ENCODE peak calls at places on chromosomes 13 and 19, in six cellular contexts. S is H9, M is keratinocyte, Q is body of pancreas, G is tibial artery, H is uterus. P is an unnamed sample. For H3K9me3, the result is how much of the 10 kb centered on the place peaks cover.

GRCh38 chr13:29847501-29847983 is 2.9 kb downstream of the UBL3 start:
- DNase-seq in S (no peak), M (no peak), Q (peak), G (no peak), H (no peak), P (no peak)

GRCh38 chr19:2634960-2635359 is 67.5 kb downstream of the GNG7 start:
- DNase-seq in S (no peak), M (no peak), Q (no peak), G (no peak), H (no peak), P (peak)

GRCh38 chr13:37074703-37075102 is 15.2 kb upstream of the SUPT20H start:
- DNase-seq in S (no peak), M (no peak), Q (no peak), G (no peak), H (no peak), P (no peak)

GRCh38 chr19:28971011-28971410 is 241.9 kb downstream of the UQCRFS1 start:
- DNase-seq in S (no peak), M (no peak), Q (no peak), G (no peak), H (no peak), P (no peak)

GRCh38 chr19:44903602-44904425 is 1.8 kb upstream of the APOE start:
- DNase-seq in S (peak), M (no peak), Q (peak), G (peak), H (peak), P (peak)

GRCh38 chr19:5345895-5346386 is 5.3 kb upstream of the PTPRS start:
- DNase-seq in S (no peak), M (peak), Q (no peak), G (no peak), H (no peak), P (no peak)

GRCh38 chr19:48795055-48795854 is 15.6 kb downstream of the BCAT2 start:
- DNase-seq in S (peak), M (peak), Q (peak), G (peak), H (peak), P (peak)

GRCh38 chr19:2338055-2338615 is 9.7 kb downstream of the SPPL2B start:
- DNase-seq in S (no peak), M (no peak), Q (no peak), G (no peak), H (no peak), P (no peak)

GRCh38 chr19:12652219-12652618 is 14.3 kb downstream of the MAN2B1 start:
- DNase-seq in S (no peak), M (no peak), Q (no peak), G (no peak), H (no peak), P (no peak)

GRCh38 chr19:4528843-4529242 is 6.2 kb downstream of the PLIN5 start:
- DNase-seq in S (no peak), M (no peak), Q (no peak), G (no peak), H (no peak), P (no peak)

GRCh38 chr13:73521970-73522549 is 463.3 kb downstream of the KLF5 start:
- DNase-seq in S (no peak), M (no peak), Q (no peak), G (no peak), H (no peak), P (no peak)

GRCh38 chr19:2722541-2723344 is 1.6 kb upstream of the DIRAS1 start:
- DNase-seq in S (no peak), M (no peak), Q (peak), G (peak), H (peak), P (peak)

GRCh38 chr19:55088543-55089265 is 13.0 kb downstream of the EPS8L1 start:
- DNase-seq in S (peak), M (no peak), Q (peak), G (peak), H (peak), P (peak)

GRCh38 chr13:28659611-28659970 is 661 bp downstream of the POMP start:
- DNase-seq in S (no peak), M (no peak), Q (no peak), G (no peak), H (no peak), P (no peak)

GRCh38 chr13:92719868-92720267 is 506.7 kb upstream of the GPC6 start:
- DNase-seq in S (peak), M (no peak), Q (peak), G (no peak), H (no peak), P (no peak)

GRCh38 chr19:14085309-14085995 is at the start of gene C19orf67:
- DNase-seq in S (no peak), M (no peak), Q (no peak), G (no peak), H (no peak), P (no peak)

GRCh38 chr19:9797871-9798270 is 21.0 kb downstream of the FBXL12 start:
- DNase-seq in S (no peak), M (no peak), Q (no peak), G (no peak), H (no peak), P (no peak)

GRCh38 chr19:8206147-8207087 is 2.8 kb upstream of the CERS4 start:
- DNase-seq in S (peak), M (no peak), Q (peak), G (no peak), H (no peak), P (no peak)

GRCh38 chr19:8209965-8210659 is 942 bp downstream of the CERS4 start:
- DNase-seq in S (no peak), M (no peak), Q (no peak), G (no peak), H (no peak), P (no peak)

GRCh38 chr19:8208710-8209110 is 460 bp upstream of the CERS4 start:
- DNase-seq in S (no peak), M (no peak), Q (no peak), G (peak), H (no peak), P (peak)

GRCh38 chr19:8209111-8209964 is at the start of gene CERS4:
- DNase-seq in S (peak), M (no peak), Q (peak), G (no peak), H (peak), P (peak)

DNA sequence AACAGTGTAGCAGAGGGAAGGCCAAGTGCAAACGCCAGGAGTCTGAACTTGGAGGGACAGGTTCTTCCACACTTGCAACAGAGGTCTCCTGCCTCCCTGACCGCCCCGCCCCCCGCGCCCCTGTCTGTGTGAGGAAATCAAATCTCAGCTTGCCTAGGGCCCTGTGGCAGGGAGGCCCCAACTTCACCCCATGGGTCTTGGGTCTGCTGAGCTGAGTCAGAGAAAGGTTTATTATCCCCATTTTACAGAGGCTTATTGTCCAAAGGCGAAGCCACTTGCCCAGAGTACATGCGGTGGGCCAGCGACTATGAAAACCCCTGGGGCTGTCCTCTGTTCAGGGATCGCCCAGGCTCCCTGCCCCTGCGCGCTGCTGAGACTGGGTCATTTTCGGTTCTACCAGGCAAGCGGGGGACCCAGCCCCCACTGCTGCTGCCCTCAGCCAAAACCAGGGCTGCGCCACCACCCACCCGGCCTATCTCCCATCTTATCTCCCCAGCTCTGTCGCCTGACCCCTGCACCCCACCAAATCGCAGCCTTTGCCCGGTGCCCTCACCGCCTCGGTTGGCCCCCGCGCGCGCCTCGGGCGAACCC is 956 bp upstream of the CERS4 start:
- DNase-seq in S (peak), M (no peak), Q (no peak), G (no peak), H (peak), P (peak)
- H3K9me3 ChIP-seq in S (under half), M (under half), Q (under half), G (under half), H (under half), P (under half)

GRCh38 chr13:114145256-114145655 is 12.8 kb upstream of the RASA3 start:
- DNase-seq in S (no peak), M (no peak), Q (no peak), G (no peak), H (no peak), P (no peak)
- H3K27ac ChIP-seq in S (no peak), M (no peak), Q (no peak), G (no peak), H (no peak), P (no peak)

GRCh38 chr19:21466627-21467026 is 38.8 kb upstream of the ZNF429 start:
- DNase-seq in S (no peak), M (no peak), Q (no peak), G (no peak), H (no peak), P (no peak)
- H3K9me3 ChIP-seq in S (under half), M (under half), Q (under half), G (under half), H (under half), P (under half)

GRCh38 chr13:21616205-21616604 is 12.2 kb upstream of the MICU2 start:
- DNase-seq in S (no peak), M (no peak), Q (no peak), G (no peak), H (no peak), P (no peak)

GRCh38 chr13:21616880-21617279 is 12.9 kb upstream of the MICU2 start:
- DNase-seq in S (no peak), M (no peak), Q (no peak), G (no peak), H (no peak), P (no peak)

GRCh38 chr13:21620858-21621257 is 16.9 kb upstream of the MICU2 start:
- DNase-seq in S (no peak), M (no peak), Q (no peak), G (no peak), H (no peak), P (no peak)

GRCh38 chr13:21615427-21615826 is 11.5 kb upstream of the MICU2 start:
- DNase-seq in S (no peak), M (no peak), Q (no peak), G (no peak), H (no peak), P (no peak)

DNA sequence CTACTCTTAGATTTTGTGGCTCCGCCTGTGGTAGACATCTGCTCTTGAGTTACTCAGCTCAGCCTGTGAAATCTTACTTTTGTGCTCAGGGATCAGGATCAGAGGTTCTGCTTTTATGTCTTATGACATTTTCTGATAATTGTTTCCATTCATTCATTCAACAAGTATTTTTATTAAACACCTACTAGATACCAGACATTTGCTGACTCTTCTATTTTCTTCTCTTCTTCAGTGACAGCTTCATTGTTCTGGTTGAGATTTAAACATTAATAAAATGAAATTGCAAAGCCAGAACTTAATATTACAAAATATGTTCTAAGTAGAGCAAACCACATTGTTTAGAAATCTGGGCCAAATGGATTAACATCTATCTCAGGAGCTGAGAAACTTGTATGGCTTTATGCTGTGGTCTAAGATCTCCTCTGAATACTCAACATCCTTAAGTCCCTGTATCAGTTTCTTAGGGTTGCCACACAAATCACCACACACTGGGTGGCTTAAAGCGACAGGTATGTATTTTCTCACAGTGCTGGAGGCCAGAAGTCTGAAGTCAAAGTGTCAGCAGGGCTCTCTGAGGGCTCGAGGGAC is 15.8 kb upstream of the MICU2 start:
- DNase-seq in S (no peak), M (no peak), Q (no peak), G (no peak), H (no peak), P (no peak)
- H3K27ac ChIP-seq in S (no peak), M (no peak), Q (no peak), G (no peak), H (no peak), P (no peak)

P was measured in right cardiac atrium.